ENCODE peak calls at places on chromosomes 4 and X, in six cellular contexts. One of them, this sample, is unnamed.
A peak's percentile ranks its signal among the peaks of the same experiment; 100 is the strongest.

GRCh38 chr4:116101321-116101720 is 984.1 kb downstream of the TRAM1L1 start:
- DNase-seq in adrenal gland: no peak
- DNase-seq in fibroblast of the aortic adventitia: no peak
- DNase-seq in GM23338: no peak
- DNase-seq in CD4-positive, alpha-beta T cell: no peak
- DNase-seq in type B pancreatic cell: no peak
- DNase-seq in this sample: no peak

GRCh38 chr4:110867981-110868380 is 245.1 kb upstream of the PITX2 start:
- DNase-seq in adrenal gland: no peak
- DNase-seq in fibroblast of the aortic adventitia: peak; percentile 20
- DNase-seq in type B pancreatic cell: no peak
- DNase-seq in GM23338: no peak
- DNase-seq in CD4-positive, alpha-beta T cell: no peak
- DNase-seq in this sample: no peak

GRCh38 chr4:148007789-148008188 is 275.9 kb downstream of the ARHGAP10 start:
- DNase-seq in CD4-positive, alpha-beta T cell: no peak
- DNase-seq in GM23338: no peak
- DNase-seq in adrenal gland: no peak
- DNase-seq in fibroblast of the aortic adventitia: no peak
- DNase-seq in type B pancreatic cell: no peak
- DNase-seq in this sample: no peak

GRCh38 chr4:48493485-48494100 is 3.5 kb downstream of the ZAR1 start:
- DNase-seq in adrenal gland: no peak
- DNase-seq in type B pancreatic cell: no peak
- DNase-seq in CD4-positive, alpha-beta T cell: no peak
- DNase-seq in fibroblast of the aortic adventitia: peak; percentile 5
- DNase-seq in GM23338: no peak
- DNase-seq in this sample: no peak

GRCh38 chr4:101282076-101282844 is 65.1 kb downstream of the PPP3CA start:
- DNase-seq in GM23338: peak; percentile 63
- DNase-seq in type B pancreatic cell: no peak
- DNase-seq in fibroblast of the aortic adventitia: no peak
- DNase-seq in CD4-positive, alpha-beta T cell: no peak
- DNase-seq in adrenal gland: no peak
- DNase-seq in this sample: no peak

GRCh38 chrX:72467171-72467570 is 105.5 kb downstream of the HDAC8 start:
- DNase-seq in adrenal gland: no peak
- DNase-seq in type B pancreatic cell: no peak
- DNase-seq in fibroblast of the aortic adventitia: no peak
- DNase-seq in CD4-positive, alpha-beta T cell: no peak
- DNase-seq in GM23338: no peak
- DNase-seq in this sample: no peak

GRCh38 chrX:153878969-153879653 is 6.9 kb downstream of the L1CAM start:
- DNase-seq in adrenal gland: no peak
- DNase-seq in type B pancreatic cell: no peak
- DNase-seq in fibroblast of the aortic adventitia: no peak
- DNase-seq in CD4-positive, alpha-beta T cell: no peak
- DNase-seq in GM23338: peak; percentile 66
- DNase-seq in this sample: no peak

GRCh38 chr4:71841336-71841735 is 57.5 kb upstream of the GC start:
- DNase-seq in fibroblast of the aortic adventitia: no peak
- DNase-seq in adrenal gland: no peak
- DNase-seq in CD4-positive, alpha-beta T cell: no peak
- DNase-seq in GM23338: no peak
- DNase-seq in type B pancreatic cell: no peak
- DNase-seq in this sample: no peak

GRCh38 chr4:4735870-4736269 is 123.6 kb upstream of the MSX1 start:
- DNase-seq in type B pancreatic cell: no peak
- DNase-seq in GM23338: no peak
- DNase-seq in fibroblast of the aortic adventitia: peak; percentile 65
- DNase-seq in CD4-positive, alpha-beta T cell: no peak
- DNase-seq in adrenal gland: no peak
- DNase-seq in this sample: no peak

GRCh38 chr4:102318526-102318925 is 26.8 kb downstream of the SLC39A8 start:
- DNase-seq in GM23338: no peak
- DNase-seq in adrenal gland: no peak
- DNase-seq in fibroblast of the aortic adventitia: no peak
- DNase-seq in CD4-positive, alpha-beta T cell: no peak
- DNase-seq in type B pancreatic cell: no peak
- DNase-seq in this sample: no peak

GRCh38 chr4:55673424-55673823 is 37.3 kb upstream of the NMU start:
- DNase-seq in CD4-positive, alpha-beta T cell: no peak
- DNase-seq in adrenal gland: no peak
- DNase-seq in GM23338: no peak
- DNase-seq in type B pancreatic cell: no peak
- DNase-seq in fibroblast of the aortic adventitia: no peak
- DNase-seq in this sample: no peak

GRCh38 chrX:79300821-79301220 is 66.3 kb downstream of the ITM2A start:
- DNase-seq in fibroblast of the aortic adventitia: no peak
- DNase-seq in CD4-positive, alpha-beta T cell: no peak
- DNase-seq in type B pancreatic cell: no peak
- DNase-seq in GM23338: no peak
- DNase-seq in adrenal gland: no peak
- DNase-seq in this sample: no peak

GRCh38 chr4:60926624-60927023 is 273.5 kb upstream of the ADGRL3 start:
- DNase-seq in fibroblast of the aortic adventitia: no peak
- DNase-seq in type B pancreatic cell: no peak
- DNase-seq in adrenal gland: no peak
- DNase-seq in GM23338: no peak
- DNase-seq in CD4-positive, alpha-beta T cell: no peak
- DNase-seq in this sample: no peak

GRCh38 chrX:74420194-74421035 is 878 bp upstream of the SLC16A2 start:
- DNase-seq in fibroblast of the aortic adventitia: peak; percentile 78
- DNase-seq in GM23338: peak; percentile 84
- DNase-seq in type B pancreatic cell: peak; percentile 75
- DNase-seq in CD4-positive, alpha-beta T cell: no peak
- DNase-seq in adrenal gland: peak; percentile 84
- DNase-seq in this sample: no peak

GRCh38 chr4:31741321-31741720 is 1021.2 kb downstream of the PCDH7 start:
- DNase-seq in type B pancreatic cell: no peak
- DNase-seq in fibroblast of the aortic adventitia: no peak
- DNase-seq in GM23338: no peak
- DNase-seq in adrenal gland: no peak
- DNase-seq in CD4-positive, alpha-beta T cell: no peak
- DNase-seq in this sample: no peak

GRCh38 chr4:183441276-183441675 is 3.2 kb upstream of the CDKN2AIP start:
- DNase-seq in GM23338: no peak
- DNase-seq in adrenal gland: no peak
- DNase-seq in CD4-positive, alpha-beta T cell: no peak
- DNase-seq in type B pancreatic cell: no peak
- DNase-seq in fibroblast of the aortic adventitia: no peak
- DNase-seq in this sample: no peak

GRCh38 chrX:88991583-88992132 is 244.6 kb downstream of the CPXCR1 start:
- DNase-seq in adrenal gland: no peak
- DNase-seq in type B pancreatic cell: no peak
- DNase-seq in GM23338: peak; percentile 20
- DNase-seq in CD4-positive, alpha-beta T cell: no peak
- DNase-seq in fibroblast of the aortic adventitia: no peak
- DNase-seq in this sample: no peak

GRCh38 chr4:136637071-136637777 is 895.1 kb downstream of the PCDH18 start:
- DNase-seq in type B pancreatic cell: no peak
- DNase-seq in CD4-positive, alpha-beta T cell: no peak
- DNase-seq in GM23338: peak; percentile 83
- DNase-seq in adrenal gland: no peak
- DNase-seq in fibroblast of the aortic adventitia: peak; percentile 6
- DNase-seq in this sample: no peak

GRCh38 chr4:89586864-89587263 is 250.1 kb downstream of the SNCA start:
- DNase-seq in type B pancreatic cell: no peak
- DNase-seq in adrenal gland: no peak
- DNase-seq in fibroblast of the aortic adventitia: peak; percentile 28
- DNase-seq in CD4-positive, alpha-beta T cell: no peak
- DNase-seq in GM23338: peak; percentile 31
- DNase-seq in this sample: no peak

GRCh38 chr4:80265571-80266266 is 745 bp upstream of the FGF5 start:
- DNase-seq in GM23338: peak; percentile 33
- DNase-seq in CD4-positive, alpha-beta T cell: no peak
- DNase-seq in type B pancreatic cell: no peak
- DNase-seq in fibroblast of the aortic adventitia: peak; percentile 84
- DNase-seq in adrenal gland: no peak
- DNase-seq in this sample: no peak

GRCh38 chrX:154436290-154436596 is 711 bp upstream of the GDI1 start:
- DNase-seq in type B pancreatic cell: no peak
- DNase-seq in fibroblast of the aortic adventitia: no peak
- DNase-seq in adrenal gland: no peak
- DNase-seq in CD4-positive, alpha-beta T cell: no peak
- DNase-seq in GM23338: no peak
- DNase-seq in this sample: no peak

DNA sequence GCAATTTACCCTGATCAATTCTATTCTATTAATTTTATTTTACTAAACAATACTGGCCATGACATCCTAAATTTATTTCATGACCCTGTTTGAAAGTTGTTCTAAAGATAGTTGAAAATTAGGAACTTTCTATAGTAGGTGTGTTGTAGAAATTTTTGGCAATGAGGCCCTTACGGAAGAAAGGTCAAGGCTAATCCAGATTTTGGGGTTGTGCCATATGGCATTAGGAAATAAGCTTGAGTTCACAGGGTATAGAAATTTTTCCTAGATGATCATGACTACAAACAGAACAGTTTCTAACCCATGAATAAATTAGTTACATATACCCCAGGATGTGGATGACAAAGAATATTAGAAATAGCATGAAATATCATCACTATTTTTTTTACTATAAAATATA is 7.8 kb upstream of the ALB start:
- DNase-seq in CD4-positive, alpha-beta T cell: no peak
- DNase-seq in adrenal gland: no peak
- DNase-seq in GM23338: no peak
- DNase-seq in type B pancreatic cell: no peak
- DNase-seq in fibroblast of the aortic adventitia: no peak
- DNase-seq in this sample: no peak
- TF ChIP-seq CTCF in CD4-positive, alpha-beta T cell: no peak
- TF ChIP-seq CTCF in adrenal gland: no peak
- TF ChIP-seq CTCF in GM23338: no peak
- TF ChIP-seq CTCF in type B pancreatic cell: no peak
- TF ChIP-seq CTCF in fibroblast of the aortic adventitia: no peak
- TF ChIP-seq CTCF in this sample: no peak

GRCh38 chrX:31483336-31483735 is 411.5 kb upstream of the FTHL17 start:
- DNase-seq in type B pancreatic cell: no peak
- DNase-seq in CD4-positive, alpha-beta T cell: no peak
- DNase-seq in adrenal gland: no peak
- DNase-seq in GM23338: no peak
- DNase-seq in fibroblast of the aortic adventitia: peak; percentile 79
- DNase-seq in this sample: no peak

GRCh38 chrX:31487946-31488345 is 416.1 kb upstream of the FTHL17 start:
- DNase-seq in fibroblast of the aortic adventitia: no peak
- DNase-seq in adrenal gland: no peak
- DNase-seq in CD4-positive, alpha-beta T cell: no peak
- DNase-seq in GM23338: no peak
- DNase-seq in type B pancreatic cell: no peak
- DNase-seq in this sample: no peak
- TF ChIP-seq CTCF in fibroblast of the aortic adventitia: no peak
- TF ChIP-seq CTCF in adrenal gland: no peak
- TF ChIP-seq CTCF in CD4-positive, alpha-beta T cell: no peak
- TF ChIP-seq CTCF in GM23338: no peak
- TF ChIP-seq CTCF in type B pancreatic cell: no peak
- TF ChIP-seq CTCF in this sample: no peak

GRCh38 chr4:19021617-19022016 is 1000.1 kb upstream of the LCORL start:
- DNase-seq in GM23338: no peak
- DNase-seq in adrenal gland: no peak
- DNase-seq in type B pancreatic cell: no peak
- DNase-seq in CD4-positive, alpha-beta T cell: no peak
- DNase-seq in fibroblast of the aortic adventitia: no peak
- DNase-seq in this sample: no peak
- TF ChIP-seq CTCF in GM23338: no peak
- TF ChIP-seq CTCF in adrenal gland: no peak
- TF ChIP-seq CTCF in type B pancreatic cell: no peak
- TF ChIP-seq CTCF in CD4-positive, alpha-beta T cell: no peak
- TF ChIP-seq CTCF in fibroblast of the aortic adventitia: no peak
- TF ChIP-seq CTCF in this sample: no peak

DNA sequence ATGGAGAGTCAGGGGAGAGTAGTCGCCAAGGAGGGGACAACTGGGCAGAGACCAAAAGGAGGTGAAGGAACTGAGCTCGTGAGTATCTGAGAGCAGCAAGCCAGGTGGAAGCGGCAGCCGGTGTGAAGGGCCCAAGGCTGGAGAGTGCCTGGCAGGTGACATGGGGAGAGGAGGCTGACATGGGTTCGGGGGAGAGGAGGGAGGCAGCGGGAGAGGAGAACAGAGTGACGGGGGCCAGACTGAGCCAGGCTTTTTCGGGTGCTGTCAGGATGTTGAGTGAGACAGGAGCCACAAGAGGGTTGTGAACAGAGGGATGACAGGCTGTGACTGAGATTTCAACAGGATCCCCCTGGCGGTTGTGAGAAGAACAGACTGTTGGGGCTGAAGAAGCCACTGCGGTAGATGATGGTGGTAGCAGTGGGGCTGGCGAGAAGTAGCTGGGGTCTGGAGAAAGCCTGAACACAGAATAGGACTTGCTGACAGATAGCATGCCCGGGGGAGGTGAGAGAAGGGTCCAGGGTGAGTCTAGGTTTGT is 5.7 kb downstream of the ELK1 start:
- DNase-seq in CD4-positive, alpha-beta T cell: no peak
- DNase-seq in adrenal gland: no peak
- DNase-seq in GM23338: peak; percentile 73
- DNase-seq in fibroblast of the aortic adventitia: peak; percentile 43
- DNase-seq in type B pancreatic cell: no peak
- DNase-seq in this sample: no peak
- TF ChIP-seq CTCF in CD4-positive, alpha-beta T cell: no peak
- TF ChIP-seq CTCF in adrenal gland: no peak
- TF ChIP-seq CTCF in GM23338: peak; percentile 40
- TF ChIP-seq CTCF in fibroblast of the aortic adventitia: peak; percentile 60
- TF ChIP-seq CTCF in type B pancreatic cell: peak; percentile 66
- TF ChIP-seq CTCF in this sample: peak; percentile 32

GRCh38 chr4:26857278-26858034 is 3.2 kb upstream of the STIM2 start:
- DNase-seq in GM23338: peak; percentile 90
- DNase-seq in CD4-positive, alpha-beta T cell: peak; percentile 91
- DNase-seq in type B pancreatic cell: peak; percentile 88
- DNase-seq in fibroblast of the aortic adventitia: peak; percentile 85
- DNase-seq in adrenal gland: peak; percentile 87
- DNase-seq in this sample: peak; percentile 93
- TF ChIP-seq CTCF in GM23338: no peak
- TF ChIP-seq CTCF in CD4-positive, alpha-beta T cell: no peak
- TF ChIP-seq CTCF in type B pancreatic cell: peak; percentile 27
- TF ChIP-seq CTCF in fibroblast of the aortic adventitia: no peak
- TF ChIP-seq CTCF in adrenal gland: no peak
- TF ChIP-seq CTCF in this sample: no peak

GRCh38 chr4:140395668-140396067 is 22.2 kb downstream of the SCOC start:
- DNase-seq in adrenal gland: no peak
- DNase-seq in GM23338: peak; percentile 38
- DNase-seq in type B pancreatic cell: no peak
- DNase-seq in fibroblast of the aortic adventitia: no peak
- DNase-seq in CD4-positive, alpha-beta T cell: no peak
- DNase-seq in this sample: no peak
- TF ChIP-seq CTCF in adrenal gland: no peak
- TF ChIP-seq CTCF in GM23338: peak; percentile 44
- TF ChIP-seq CTCF in type B pancreatic cell: no peak
- TF ChIP-seq CTCF in fibroblast of the aortic adventitia: no peak
- TF ChIP-seq CTCF in CD4-positive, alpha-beta T cell: no peak
- TF ChIP-seq CTCF in this sample: no peak

This sample was measured in mesothelial cell of epicardium.